ENCODE peak calls at places on chromosomes 7 and 10, in five cellular contexts. One of them, this sample, is unnamed. For H3K4me1 and H3K36me3, the result is how much of the 10 kb centered on the place peaks cover.

GRCh38 chr7:83524286-83525075 is 124.5 kb downstream of the SEMA3E start:
- DNase-seq in fibroblast of lung: peak
- DNase-seq in CD8-positive, alpha-beta T cell: no peak
- DNase-seq in HCT116: no peak
- DNase-seq in adrenal gland: no peak
- DNase-seq in this sample: no peak

GRCh38 chr7:70728873-70729552 is 402.9 kb upstream of the GALNT17 start:
- DNase-seq in fibroblast of lung: peak
- DNase-seq in CD8-positive, alpha-beta T cell: no peak
- DNase-seq in HCT116: no peak
- DNase-seq in adrenal gland: no peak
- DNase-seq in this sample: no peak

GRCh38 chr7:39633563-39634550 is 10.5 kb downstream of the RALA start:
- DNase-seq in fibroblast of lung: peak
- DNase-seq in CD8-positive, alpha-beta T cell: peak
- DNase-seq in HCT116: no peak
- DNase-seq in adrenal gland: no peak
- DNase-seq in this sample: no peak

GRCh38 chr7:98617051-98617959 is at the start of gene NPTX2:
- DNase-seq in fibroblast of lung: peak
- DNase-seq in CD8-positive, alpha-beta T cell: no peak
- DNase-seq in HCT116: no peak
- DNase-seq in adrenal gland: peak
- DNase-seq in this sample: no peak

GRCh38 chr7:17613338-17614041 is 315.0 kb downstream of the AHR start:
- DNase-seq in fibroblast of lung: no peak
- DNase-seq in CD8-positive, alpha-beta T cell: no peak
- DNase-seq in HCT116: no peak
- DNase-seq in adrenal gland: no peak
- DNase-seq in this sample: no peak

GRCh38 chr10:124496150-124496549 is 34.5 kb downstream of the LHPP start:
- DNase-seq in fibroblast of lung: no peak
- DNase-seq in CD8-positive, alpha-beta T cell: no peak
- DNase-seq in HCT116: no peak
- DNase-seq in adrenal gland: no peak
- DNase-seq in this sample: no peak

GRCh38 chr10:112639291-112639690 is 192.3 kb downstream of the VTI1A start:
- DNase-seq in fibroblast of lung: peak
- DNase-seq in CD8-positive, alpha-beta T cell: no peak
- DNase-seq in HCT116: no peak
- DNase-seq in adrenal gland: no peak
- DNase-seq in this sample: no peak

GRCh38 chr10:33157108-33157507 is 177.4 kb downstream of the NRP1 start:
- DNase-seq in fibroblast of lung: peak
- DNase-seq in CD8-positive, alpha-beta T cell: no peak
- DNase-seq in HCT116: no peak
- DNase-seq in adrenal gland: no peak
- DNase-seq in this sample: no peak

GRCh38 chr7:85407401-85407800 is 220.5 kb upstream of the SEMA3D start:
- DNase-seq in fibroblast of lung: no peak
- DNase-seq in CD8-positive, alpha-beta T cell: no peak
- DNase-seq in HCT116: no peak
- DNase-seq in adrenal gland: no peak
- DNase-seq in this sample: no peak

GRCh38 chr10:105023223-105023622 is 382.1 kb downstream of the SORCS3 start:
- DNase-seq in fibroblast of lung: no peak
- DNase-seq in CD8-positive, alpha-beta T cell: no peak
- DNase-seq in HCT116: no peak
- DNase-seq in adrenal gland: no peak
- DNase-seq in this sample: no peak

GRCh38 chr10:30606313-30606712 is 23.2 kb downstream of the LYZL2 start:
- DNase-seq in fibroblast of lung: peak
- DNase-seq in CD8-positive, alpha-beta T cell: no peak
- DNase-seq in HCT116: no peak
- DNase-seq in adrenal gland: peak
- DNase-seq in this sample: no peak

GRCh38 chr10:97243836-97244235 is 48.6 kb downstream of the ARHGAP19 start:
- DNase-seq in fibroblast of lung: no peak
- DNase-seq in CD8-positive, alpha-beta T cell: no peak
- DNase-seq in HCT116: no peak
- DNase-seq in adrenal gland: no peak
- DNase-seq in this sample: no peak

GRCh38 chr7:129907122-129907741 is 45.5 kb downstream of the UBE2H start:
- DNase-seq in fibroblast of lung: peak
- DNase-seq in CD8-positive, alpha-beta T cell: no peak
- DNase-seq in HCT116: no peak
- DNase-seq in adrenal gland: no peak
- DNase-seq in this sample: no peak

DNA sequence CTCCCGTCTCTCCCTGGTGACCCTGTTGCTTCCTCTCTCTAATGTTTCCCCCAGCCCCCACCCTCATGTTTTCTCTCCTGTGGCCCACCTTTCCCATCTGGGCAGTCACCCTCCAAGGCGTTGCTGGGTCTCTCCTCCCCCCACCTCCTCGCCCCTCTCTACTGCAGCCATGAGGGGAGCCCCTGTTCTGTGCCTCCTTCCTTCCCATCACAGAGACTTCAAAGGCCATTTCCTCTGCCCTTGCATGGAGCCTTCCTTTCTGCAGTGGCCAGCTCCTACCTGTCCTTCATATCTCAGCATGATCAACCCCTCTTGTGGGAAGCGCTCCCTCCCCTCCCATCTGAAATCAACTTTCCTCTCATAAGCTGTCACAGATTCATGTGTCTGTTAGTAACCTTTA is 194.0 kb upstream of the PRSS58 start:
- DNase-seq in fibroblast of lung: no peak
- DNase-seq in CD8-positive, alpha-beta T cell: no peak
- DNase-seq in HCT116: no peak
- DNase-seq in adrenal gland: no peak
- DNase-seq in this sample: no peak
- H3K4me1 ChIP-seq in fibroblast of lung: under half
- H3K4me1 ChIP-seq in CD8-positive, alpha-beta T cell: under half
- H3K4me1 ChIP-seq in HCT116: under half
- H3K4me1 ChIP-seq in adrenal gland: under half
- H3K4me1 ChIP-seq in this sample: under half

GRCh38 chr10:17708806-17709205 is 43.2 kb upstream of the TMEM236 start:
- DNase-seq in fibroblast of lung: no peak
- DNase-seq in CD8-positive, alpha-beta T cell: no peak
- DNase-seq in HCT116: no peak
- DNase-seq in adrenal gland: no peak
- DNase-seq in this sample: no peak
- H3K36me3 ChIP-seq in fibroblast of lung: under half
- H3K36me3 ChIP-seq in CD8-positive, alpha-beta T cell: under half
- H3K36me3 ChIP-seq in HCT116: under half
- H3K36me3 ChIP-seq in adrenal gland: under half
- H3K36me3 ChIP-seq in this sample: under half

GRCh38 chr10:119284679-119285096 is 77.3 kb downstream of the GRK5 start:
- DNase-seq in fibroblast of lung: no peak
- DNase-seq in CD8-positive, alpha-beta T cell: no peak
- DNase-seq in HCT116: no peak
- DNase-seq in adrenal gland: no peak
- DNase-seq in this sample: peak
- H3K4me1 ChIP-seq in fibroblast of lung: half or more
- H3K4me1 ChIP-seq in CD8-positive, alpha-beta T cell: half or more
- H3K4me1 ChIP-seq in HCT116: under half
- H3K4me1 ChIP-seq in adrenal gland: half or more
- H3K4me1 ChIP-seq in this sample: half or more

GRCh38 chr10:128099901-128100300 is 26.3 kb downstream of the MKI67 start:
- DNase-seq in fibroblast of lung: no peak
- DNase-seq in CD8-positive, alpha-beta T cell: no peak
- DNase-seq in HCT116: no peak
- DNase-seq in adrenal gland: no peak
- DNase-seq in this sample: no peak
- H3K36me3 ChIP-seq in fibroblast of lung: under half
- H3K36me3 ChIP-seq in CD8-positive, alpha-beta T cell: under half
- H3K36me3 ChIP-seq in HCT116: half or more
- H3K36me3 ChIP-seq in adrenal gland: under half
- H3K36me3 ChIP-seq in this sample: under half

DNA sequence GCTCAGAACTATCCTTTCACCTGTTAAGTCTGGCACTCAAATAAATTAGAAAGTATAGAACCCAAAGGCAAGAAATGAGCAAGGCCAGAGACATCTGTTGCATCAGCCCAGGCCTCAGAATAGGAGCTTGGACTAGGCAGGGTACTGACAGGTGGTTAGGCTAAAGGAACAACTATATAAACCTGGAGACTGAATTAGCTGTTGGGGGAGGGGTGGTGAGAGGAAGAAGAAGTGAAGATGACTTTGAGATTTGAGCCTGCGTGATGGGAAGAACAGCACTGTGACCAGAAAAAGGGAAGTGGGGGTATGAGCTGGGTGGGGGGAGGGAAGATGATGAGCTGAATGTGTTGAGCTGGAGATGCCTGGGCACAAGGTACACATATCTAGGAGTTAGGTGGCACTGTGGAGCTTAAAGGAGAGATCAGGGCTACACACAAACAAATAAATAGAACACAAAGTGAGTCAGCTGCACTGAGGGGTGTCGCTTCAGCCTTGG is 244.7 kb downstream of the PTEN start:
- DNase-seq in fibroblast of lung: no peak
- DNase-seq in CD8-positive, alpha-beta T cell: no peak
- DNase-seq in HCT116: peak
- DNase-seq in adrenal gland: no peak
- DNase-seq in this sample: no peak
- H3K4me1 ChIP-seq in fibroblast of lung: under half
- H3K4me1 ChIP-seq in CD8-positive, alpha-beta T cell: under half
- H3K4me1 ChIP-seq in HCT116: under half
- H3K4me1 ChIP-seq in adrenal gland: under half
- H3K4me1 ChIP-seq in this sample: under half

GRCh38 chr7:50594734-50595537 is 29.7 kb upstream of the DDC start:
- DNase-seq in fibroblast of lung: no peak
- DNase-seq in CD8-positive, alpha-beta T cell: no peak
- DNase-seq in HCT116: no peak
- DNase-seq in adrenal gland: no peak
- DNase-seq in this sample: no peak

GRCh38 chr7:50592940-50593339 is 27.7 kb upstream of the DDC start:
- DNase-seq in fibroblast of lung: no peak
- DNase-seq in CD8-positive, alpha-beta T cell: no peak
- DNase-seq in HCT116: no peak
- DNase-seq in adrenal gland: no peak
- DNase-seq in this sample: no peak

GRCh38 chr7:50595538-50596102 is 30.4 kb upstream of the DDC start:
- DNase-seq in fibroblast of lung: peak
- DNase-seq in CD8-positive, alpha-beta T cell: no peak
- DNase-seq in HCT116: peak
- DNase-seq in adrenal gland: peak
- DNase-seq in this sample: no peak

GRCh38 chr7:50596484-50596883 is 31.3 kb upstream of the DDC start:
- DNase-seq in fibroblast of lung: no peak
- DNase-seq in CD8-positive, alpha-beta T cell: no peak
- DNase-seq in HCT116: no peak
- DNase-seq in adrenal gland: no peak
- DNase-seq in this sample: no peak

DNA sequence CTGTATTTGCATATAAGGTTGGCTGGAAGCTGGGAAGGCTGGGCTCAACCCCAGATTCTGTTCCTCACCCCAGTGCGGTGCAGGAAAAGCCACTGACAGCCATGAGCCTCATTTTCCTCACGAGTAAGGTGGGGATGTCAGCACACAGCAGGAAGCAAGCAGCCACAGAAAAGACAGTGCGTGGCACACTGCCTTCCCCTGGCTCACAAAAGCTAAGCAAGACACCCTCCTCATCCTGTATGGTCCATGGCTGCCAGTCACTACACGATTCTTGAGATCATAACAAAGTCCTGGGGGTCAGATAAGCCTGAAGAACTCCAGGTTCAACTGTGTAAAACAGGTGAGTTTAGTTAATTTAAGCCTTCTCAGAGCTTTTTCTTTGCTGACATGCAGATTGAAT is 28.9 kb upstream of the DDC start:
- DNase-seq in fibroblast of lung: no peak
- DNase-seq in CD8-positive, alpha-beta T cell: no peak
- DNase-seq in HCT116: no peak
- DNase-seq in adrenal gland: no peak
- DNase-seq in this sample: no peak
- H3K36me3 ChIP-seq in fibroblast of lung: under half
- H3K36me3 ChIP-seq in CD8-positive, alpha-beta T cell: under half
- H3K36me3 ChIP-seq in HCT116: under half
- H3K36me3 ChIP-seq in adrenal gland: under half
- H3K36me3 ChIP-seq in this sample: under half

GRCh38 chr10:102624751-102625330 is 19.4 kb upstream of the TRIM8 start:
- DNase-seq in fibroblast of lung: no peak
- DNase-seq in CD8-positive, alpha-beta T cell: no peak
- DNase-seq in HCT116: no peak
- DNase-seq in adrenal gland: no peak
- DNase-seq in this sample: peak
- H3K4me1 ChIP-seq in fibroblast of lung: under half
- H3K4me1 ChIP-seq in CD8-positive, alpha-beta T cell: under half
- H3K4me1 ChIP-seq in HCT116: under half
- H3K4me1 ChIP-seq in adrenal gland: half or more
- H3K4me1 ChIP-seq in this sample: under half

GRCh38 chr7:113301141-113301540 is 182.8 kb upstream of the SMIM30 start:
- DNase-seq in fibroblast of lung: no peak
- DNase-seq in CD8-positive, alpha-beta T cell: no peak
- DNase-seq in HCT116: no peak
- DNase-seq in adrenal gland: no peak
- DNase-seq in this sample: no peak

GRCh38 chr7:113304104-113304503 is 185.8 kb upstream of the SMIM30 start:
- DNase-seq in fibroblast of lung: no peak
- DNase-seq in CD8-positive, alpha-beta T cell: no peak
- DNase-seq in HCT116: no peak
- DNase-seq in adrenal gland: no peak
- DNase-seq in this sample: no peak

GRCh38 chr7:113299748-113300147 is 181.4 kb upstream of the SMIM30 start:
- DNase-seq in fibroblast of lung: no peak
- DNase-seq in CD8-positive, alpha-beta T cell: no peak
- DNase-seq in HCT116: no peak
- DNase-seq in adrenal gland: no peak
- DNase-seq in this sample: no peak

GRCh38 chr7:113298501-113298900 is 180.1 kb upstream of the SMIM30 start:
- DNase-seq in fibroblast of lung: no peak
- DNase-seq in CD8-positive, alpha-beta T cell: no peak
- DNase-seq in HCT116: no peak
- DNase-seq in adrenal gland: no peak
- DNase-seq in this sample: no peak

GRCh38 chr7:113301983-113302382 is 183.6 kb upstream of the SMIM30 start:
- DNase-seq in fibroblast of lung: no peak
- DNase-seq in CD8-positive, alpha-beta T cell: no peak
- DNase-seq in HCT116: no peak
- DNase-seq in adrenal gland: no peak
- DNase-seq in this sample: no peak
- H3K36me3 ChIP-seq in fibroblast of lung: under half
- H3K36me3 ChIP-seq in CD8-positive, alpha-beta T cell: under half
- H3K36me3 ChIP-seq in HCT116: under half
- H3K36me3 ChIP-seq in adrenal gland: under half
- H3K36me3 ChIP-seq in this sample: under half

GRCh38 chr7:14762552-14762951 is 140.0 kb downstream of the DGKB start:
- DNase-seq in fibroblast of lung: no peak
- DNase-seq in CD8-positive, alpha-beta T cell: no peak
- DNase-seq in HCT116: no peak
- DNase-seq in adrenal gland: no peak
- DNase-seq in this sample: no peak

GRCh38 chr7:14769261-14769660 is 133.3 kb downstream of the DGKB start:
- DNase-seq in fibroblast of lung: no peak
- DNase-seq in CD8-positive, alpha-beta T cell: no peak
- DNase-seq in HCT116: no peak
- DNase-seq in adrenal gland: no peak
- DNase-seq in this sample: no peak

GRCh38 chr7:14767716-14768425 is 134.7 kb downstream of the DGKB start:
- DNase-seq in fibroblast of lung: peak
- DNase-seq in CD8-positive, alpha-beta T cell: no peak
- DNase-seq in HCT116: no peak
- DNase-seq in adrenal gland: no peak
- DNase-seq in this sample: no peak

GRCh38 chr7:14766747-14767146 is 135.8 kb downstream of the DGKB start:
- DNase-seq in fibroblast of lung: peak
- DNase-seq in CD8-positive, alpha-beta T cell: no peak
- DNase-seq in HCT116: no peak
- DNase-seq in adrenal gland: no peak
- DNase-seq in this sample: no peak

GRCh38 chr7:14765731-14766130 is 136.8 kb downstream of the DGKB start:
- DNase-seq in fibroblast of lung: peak
- DNase-seq in CD8-positive, alpha-beta T cell: no peak
- DNase-seq in HCT116: no peak
- DNase-seq in adrenal gland: no peak
- DNase-seq in this sample: no peak
- H3K4me1 ChIP-seq in fibroblast of lung: under half
- H3K4me1 ChIP-seq in CD8-positive, alpha-beta T cell: under half
- H3K4me1 ChIP-seq in HCT116: under half
- H3K4me1 ChIP-seq in adrenal gland: under half
- H3K4me1 ChIP-seq in this sample: under half

This sample was measured in ovary.